ENCODE peak calls at places on chromosomes 6 and 20, in six cellular contexts. P is H9, H is IMR-90, Y is mesenchymal stem cell, Q is trophoblast cell, C is H1. R is an unnamed sample.

GRCh38 chr6:139801571-139802321 is 427.3 kb upstream of the CITED2 start:
- DNase-seq in P (no peak), H (peak), Y (peak), Q (no peak), C (no peak), R (no peak)

GRCh38 chr6:101110814-101111213 is 229.7 kb upstream of the ASCC3 start:
- DNase-seq in P (no peak), H (peak), Y (no peak), Q (no peak), C (no peak), R (no peak)

GRCh38 chr20:44460795-44461141 is 14.9 kb upstream of the TTPAL start:
- DNase-seq in P (no peak), H (peak), Y (peak), Q (no peak), C (no peak), R (no peak)

GRCh38 chr6:132401120-132401940 is at the start of gene MOXD1:
- DNase-seq in P (peak), H (peak), Y (peak), Q (peak), C (peak), R (peak)

GRCh38 chr6:145139451-145139850 is 595.9 kb downstream of the EPM2A start:
- DNase-seq in P (no peak), H (peak), Y (peak), Q (no peak), C (no peak), R (peak)

GRCh38 chr6:93940381-93940780 is 521.0 kb upstream of the EPHA7 start:
- DNase-seq in P (no peak), H (no peak), Y (no peak), Q (no peak), C (no peak), R (no peak)

GRCh38 chr20:58495623-58496428 is 19.4 kb downstream of the APCDD1L start:
- DNase-seq in P (peak), H (no peak), Y (no peak), Q (no peak), C (no peak), R (no peak)

GRCh38 chr20:13331536-13331935 is 110.5 kb downstream of the ISM1 start:
- DNase-seq in P (no peak), H (no peak), Y (peak), Q (no peak), C (no peak), R (no peak)

GRCh38 chr6:113031591-113031990 is 684.5 kb downstream of the RFPL4B start:
- DNase-seq in P (no peak), H (no peak), Y (no peak), Q (no peak), C (no peak), R (no peak)

GRCh38 chr20:45070932-45071632 is 29.8 kb downstream of the KCNS1 start:
- DNase-seq in P (no peak), H (peak), Y (peak), Q (peak), C (no peak), R (no peak)

GRCh38 chr20:57250607-57251343 is 15.7 kb downstream of the BMP7 start:
- DNase-seq in P (no peak), H (no peak), Y (no peak), Q (no peak), C (no peak), R (no peak)

GRCh38 chr6:37535701-37536461 is 36.2 kb upstream of the CCDC167 start:
- DNase-seq in P (peak), H (no peak), Y (no peak), Q (no peak), C (peak), R (no peak)

GRCh38 chr6:1136856-1137255 is 175.0 kb upstream of the FOXQ1 start:
- DNase-seq in P (no peak), H (no peak), Y (no peak), Q (no peak), C (no peak), R (no peak)

GRCh38 chr6:12062605-12063004 is 50.5 kb downstream of the HIVEP1 start:
- DNase-seq in P (no peak), H (no peak), Y (no peak), Q (no peak), C (no peak), R (no peak)

GRCh38 chr6:12065321-12066140 is 53.4 kb downstream of the HIVEP1 start:
- DNase-seq in P (no peak), H (no peak), Y (no peak), Q (no peak), C (no peak), R (no peak)

GRCh38 chr6:12064125-12064524 is 52.0 kb downstream of the HIVEP1 start:
- DNase-seq in P (no peak), H (peak), Y (peak), Q (peak), C (no peak), R (no peak)

GRCh38 chr6:12066297-12066696 is 54.2 kb downstream of the HIVEP1 start:
- DNase-seq in P (no peak), H (peak), Y (no peak), Q (no peak), C (no peak), R (no peak)

GRCh38 chr6:12064538-12064937 is 52.4 kb downstream of the HIVEP1 start:
- DNase-seq in P (no peak), H (no peak), Y (no peak), Q (no peak), C (no peak), R (no peak)
- H3K14ac ChIP-seq in P (no peak), H (no peak), Y (no peak), Q (no peak), C (no peak), R (no peak)

GRCh38 chr6:12921467-12921866 is 204.9 kb downstream of the PHACTR1 start:
- DNase-seq in P (no peak), H (no peak), Y (no peak), Q (no peak), C (no peak), R (no peak)
- H3K14ac ChIP-seq in P (no peak), H (no peak), Y (no peak), Q (no peak), C (no peak), R (no peak)

DNA sequence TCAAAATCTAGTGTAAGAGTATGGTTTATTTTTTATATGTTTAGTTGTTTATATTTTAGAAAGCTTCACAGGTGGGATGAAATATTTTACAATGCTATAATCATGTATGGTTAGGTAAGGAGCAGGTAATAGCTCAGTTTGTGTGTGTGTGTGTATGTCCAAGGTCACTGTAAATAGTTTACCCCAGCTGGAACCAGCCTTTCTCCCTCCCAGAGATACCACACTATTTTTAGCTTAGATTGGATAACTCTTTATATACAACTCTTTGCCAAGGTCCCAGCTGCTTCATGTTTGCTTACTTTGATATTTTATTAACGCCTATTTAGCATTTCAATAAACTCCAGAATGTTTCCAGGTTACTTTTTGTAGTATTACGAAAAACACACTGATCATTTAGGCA is 1.9 kb upstream of the PEX7 start:
- DNase-seq in P (no peak), H (no peak), Y (no peak), Q (no peak), C (no peak), R (no peak)
- H3K14ac ChIP-seq in P (no peak), H (no peak), Y (no peak), Q (no peak), C (no peak), R (no peak)

GRCh38 chr6:169411296-169411695 is 157.7 kb upstream of the THBS2 start:
- DNase-seq in P (no peak), H (no peak), Y (no peak), Q (no peak), C (no peak), R (no peak)

GRCh38 chr6:169407338-169407737 is 153.7 kb upstream of the THBS2 start:
- DNase-seq in P (no peak), H (no peak), Y (no peak), Q (no peak), C (no peak), R (no peak)

GRCh38 chr6:169415179-169415578 is 161.5 kb upstream of the THBS2 start:
- DNase-seq in P (no peak), H (no peak), Y (peak), Q (no peak), C (no peak), R (no peak)

GRCh38 chr6:169409742-169410312 is 156.2 kb upstream of the THBS2 start:
- DNase-seq in P (no peak), H (no peak), Y (no peak), Q (no peak), C (no peak), R (no peak)

DNA sequence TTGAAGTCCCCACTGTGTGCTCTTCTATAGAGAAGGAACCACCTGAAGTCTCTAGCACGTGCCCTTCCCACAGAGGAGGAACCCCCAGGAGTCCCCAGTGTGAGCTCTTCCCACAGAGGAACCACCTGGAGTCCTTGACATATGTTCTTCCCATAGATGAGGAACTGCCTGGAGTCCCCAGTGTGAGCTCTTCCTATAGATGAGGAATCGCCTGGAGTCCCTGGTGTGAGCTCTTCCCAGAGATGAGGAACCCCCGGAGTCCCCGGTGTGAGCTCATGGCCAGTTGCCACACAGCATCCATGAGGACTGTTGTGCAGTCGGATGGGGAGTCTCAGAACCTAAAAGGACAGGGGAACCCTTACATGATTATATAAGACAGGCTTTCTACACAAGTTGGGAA is 158.1 kb upstream of the THBS2 start:
- DNase-seq in P (no peak), H (no peak), Y (no peak), Q (no peak), C (no peak), R (no peak)
- H3K14ac ChIP-seq in P (no peak), H (no peak), Y (no peak), Q (no peak), C (no peak), R (no peak)

GRCh38 chr6:65745614-65746013 is 38.6 kb upstream of the EYS start:
- DNase-seq in P (no peak), H (no peak), Y (no peak), Q (no peak), C (no peak), R (no peak)

DNA sequence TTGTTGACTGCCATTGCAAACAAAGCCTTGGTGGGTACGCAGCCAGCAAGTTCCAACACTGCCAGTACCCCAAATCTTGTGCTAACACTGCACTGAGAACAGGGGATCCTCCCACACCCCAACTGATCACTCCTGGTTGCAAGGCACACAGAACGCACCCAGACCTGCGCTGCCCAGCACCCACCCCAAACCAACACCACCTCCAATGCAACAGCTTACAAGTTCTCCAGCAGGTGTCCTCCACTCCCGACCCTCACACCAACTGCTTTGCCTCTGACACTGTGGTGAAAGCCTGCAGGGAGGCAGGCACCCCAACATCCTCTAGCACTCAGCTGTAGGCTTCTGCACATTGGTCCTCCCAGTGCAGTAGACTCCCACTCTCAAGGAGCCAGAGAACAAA is 39.3 kb upstream of the EYS start:
- DNase-seq in P (no peak), H (no peak), Y (no peak), Q (no peak), C (no peak), R (no peak)
- H3K14ac ChIP-seq in P (no peak), H (no peak), Y (peak), Q (no peak), C (no peak), R (no peak)

GRCh38 chr6:27951040-27951439 is 6.0 kb upstream of the OR2B6 start:
- DNase-seq in P (no peak), H (no peak), Y (no peak), Q (no peak), C (no peak), R (no peak)

GRCh38 chr6:27948237-27948636 is 8.8 kb upstream of the OR2B6 start:
- DNase-seq in P (no peak), H (no peak), Y (no peak), Q (no peak), C (no peak), R (no peak)
- H3K14ac ChIP-seq in P (no peak), H (no peak), Y (no peak), Q (no peak), C (no peak), R (no peak)

DNA sequence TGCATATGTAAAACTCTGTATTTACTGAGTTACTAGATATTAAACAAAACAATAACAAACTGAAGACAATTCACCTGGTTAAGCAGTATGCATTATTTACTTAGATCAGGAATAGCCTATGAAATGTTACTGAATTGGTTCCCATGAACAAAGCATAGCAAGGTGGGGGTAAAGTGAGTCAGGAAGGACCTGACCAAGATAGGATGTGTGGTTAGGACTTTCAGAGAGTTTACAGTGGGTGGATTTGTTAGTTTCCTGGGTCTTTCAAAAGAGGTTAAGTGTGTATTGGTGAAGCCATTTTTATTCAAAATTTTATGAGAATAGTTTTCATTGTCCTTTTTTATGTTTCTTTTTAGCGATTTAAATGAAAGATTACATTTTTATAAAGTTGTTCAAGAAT is 32.9 kb downstream of the TBPL1 start:
- DNase-seq in P (no peak), H (no peak), Y (no peak), Q (no peak), C (no peak), R (no peak)
- H3K14ac ChIP-seq in P (no peak), H (no peak), Y (no peak), Q (no peak), C (no peak), R (no peak)

DNA sequence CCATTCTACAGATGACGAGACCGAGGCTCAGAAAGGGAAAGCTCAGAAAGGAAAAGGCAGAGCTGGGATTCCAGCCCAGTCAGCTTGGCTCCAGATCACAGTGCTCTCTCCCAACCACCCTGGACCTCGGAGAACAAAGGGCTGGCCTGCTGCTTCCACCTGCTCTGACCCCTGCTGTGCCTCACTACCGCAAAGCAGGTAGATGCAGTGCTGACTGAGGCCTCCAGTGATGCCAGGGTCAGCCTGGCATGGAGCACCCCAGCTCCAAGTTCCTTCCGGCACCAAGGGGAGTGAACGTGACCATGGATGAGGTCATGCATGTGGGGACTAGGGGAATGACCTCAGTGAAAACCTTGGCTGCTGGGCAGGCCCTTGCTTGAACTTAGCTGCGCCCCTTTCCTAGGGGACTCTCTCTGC is 20.7 kb upstream of the TLDC2 start:
- DNase-seq in P (no peak), H (no peak), Y (no peak), Q (no peak), C (no peak), R (no peak)
- H3K14ac ChIP-seq in P (no peak), H (peak), Y (peak), Q (no peak), C (no peak), R (no peak)